ENCODE peak calls at places on chromosomes 6 and 20, in seven cellular contexts. One of them, this sample, is unnamed.

GRCh38 chr20:289693-290080 is 863 bp downstream of the C20orf96 start:
- DNase-seq in activated naive CD4-positive, alpha-beta T cell: no peak
- DNase-seq in GM20000: no peak
- DNase-seq in HT-29: peak; percentile 8
- DNase-seq in ACHN: no peak
- DNase-seq in Ammon's horn: no peak
- DNase-seq in NCI-H748 treated with DMSO at 0.1 percent for 48 hours: no peak
- DNase-seq in this sample: no peak

GRCh38 chr6:149380523-149380922 is 19.5 kb upstream of the SUMO4 start:
- DNase-seq in activated naive CD4-positive, alpha-beta T cell: no peak
- DNase-seq in GM20000: no peak
- DNase-seq in HT-29: no peak
- DNase-seq in ACHN: no peak
- DNase-seq in Ammon's horn: no peak
- DNase-seq in NCI-H748 treated with DMSO at 0.1 percent for 48 hours: no peak
- DNase-seq in this sample: no peak

GRCh38 chr6:75551367-75551952 is 50.2 kb upstream of the SENP6 start:
- DNase-seq in activated naive CD4-positive, alpha-beta T cell: no peak
- DNase-seq in GM20000: peak; percentile 11
- DNase-seq in HT-29: no peak
- DNase-seq in ACHN: no peak
- DNase-seq in Ammon's horn: no peak
- DNase-seq in NCI-H748 treated with DMSO at 0.1 percent for 48 hours: no peak
- DNase-seq in this sample: no peak

GRCh38 chr6:33314515-33314942 is 651 bp upstream of the TAPBP start:
- DNase-seq in activated naive CD4-positive, alpha-beta T cell: peak; percentile 33
- DNase-seq in GM20000: peak; percentile 75
- DNase-seq in HT-29: peak; percentile 90
- DNase-seq in ACHN: peak; percentile 52
- DNase-seq in Ammon's horn: peak; percentile 62
- DNase-seq in NCI-H748 treated with DMSO at 0.1 percent for 48 hours: peak; percentile 89
- DNase-seq in this sample: peak; percentile 62

GRCh38 chr20:31484001-31484400 is 8.9 kb downstream of the REM1 start:
- DNase-seq in activated naive CD4-positive, alpha-beta T cell: no peak
- DNase-seq in GM20000: peak; percentile 42
- DNase-seq in HT-29: no peak
- DNase-seq in ACHN: no peak
- DNase-seq in Ammon's horn: no peak
- DNase-seq in NCI-H748 treated with DMSO at 0.1 percent for 48 hours: no peak
- DNase-seq in this sample: no peak

GRCh38 chr6:108295676-108296075 is 822 bp downstream of the AFG1L start:
- DNase-seq in activated naive CD4-positive, alpha-beta T cell: no peak
- DNase-seq in GM20000: no peak
- DNase-seq in HT-29: no peak
- DNase-seq in ACHN: no peak
- DNase-seq in Ammon's horn: no peak
- DNase-seq in NCI-H748 treated with DMSO at 0.1 percent for 48 hours: no peak
- DNase-seq in this sample: peak; percentile 14

GRCh38 chr6:113432729-113433505 is 424.2 kb upstream of the MARCKS start:
- DNase-seq in activated naive CD4-positive, alpha-beta T cell: no peak
- DNase-seq in GM20000: no peak
- DNase-seq in HT-29: no peak
- DNase-seq in ACHN: no peak
- DNase-seq in Ammon's horn: no peak
- DNase-seq in NCI-H748 treated with DMSO at 0.1 percent for 48 hours: no peak
- DNase-seq in this sample: no peak

GRCh38 chr20:51860015-51860882 is 57.9 kb upstream of the SALL4 start:
- DNase-seq in activated naive CD4-positive, alpha-beta T cell: no peak
- DNase-seq in GM20000: no peak
- DNase-seq in HT-29: peak; percentile 87
- DNase-seq in ACHN: no peak
- DNase-seq in Ammon's horn: no peak
- DNase-seq in NCI-H748 treated with DMSO at 0.1 percent for 48 hours: no peak
- DNase-seq in this sample: no peak

GRCh38 chr6:160974304-160974771 is 17.2 kb upstream of the MAP3K4 start:
- DNase-seq in activated naive CD4-positive, alpha-beta T cell: no peak
- DNase-seq in GM20000: no peak
- DNase-seq in HT-29: no peak
- DNase-seq in ACHN: no peak
- DNase-seq in Ammon's horn: no peak
- DNase-seq in NCI-H748 treated with DMSO at 0.1 percent for 48 hours: no peak
- DNase-seq in this sample: no peak

GRCh38 chr6:128265706-128266105 is 254.7 kb downstream of the PTPRK start:
- DNase-seq in activated naive CD4-positive, alpha-beta T cell: no peak
- DNase-seq in GM20000: no peak
- DNase-seq in HT-29: no peak
- DNase-seq in ACHN: no peak
- DNase-seq in Ammon's horn: no peak
- DNase-seq in NCI-H748 treated with DMSO at 0.1 percent for 48 hours: no peak
- DNase-seq in this sample: no peak

GRCh38 chr20:64238115-64238825 is 17.3 kb upstream of the PCMTD2 start:
- DNase-seq in activated naive CD4-positive, alpha-beta T cell: no peak
- DNase-seq in GM20000: no peak
- DNase-seq in HT-29: no peak
- DNase-seq in ACHN: no peak
- DNase-seq in Ammon's horn: no peak
- DNase-seq in NCI-H748 treated with DMSO at 0.1 percent for 48 hours: no peak
- DNase-seq in this sample: no peak

GRCh38 chr6:118649918-118650499 is 1.4 kb downstream of the CEP85L start:
- DNase-seq in activated naive CD4-positive, alpha-beta T cell: no peak
- DNase-seq in GM20000: no peak
- DNase-seq in HT-29: no peak
- DNase-seq in ACHN: no peak
- DNase-seq in Ammon's horn: no peak
- DNase-seq in NCI-H748 treated with DMSO at 0.1 percent for 48 hours: no peak
- DNase-seq in this sample: no peak

GRCh38 chr6:129842137-129842536 is 19.0 kb downstream of the TMEM244 start:
- DNase-seq in activated naive CD4-positive, alpha-beta T cell: no peak
- DNase-seq in GM20000: no peak
- DNase-seq in HT-29: no peak
- DNase-seq in ACHN: no peak
- DNase-seq in Ammon's horn: no peak
- DNase-seq in NCI-H748 treated with DMSO at 0.1 percent for 48 hours: no peak
- DNase-seq in this sample: no peak

GRCh38 chr20:36399147-36399968 is 93.2 kb downstream of the DLGAP4 start:
- DNase-seq in activated naive CD4-positive, alpha-beta T cell: no peak
- DNase-seq in GM20000: peak; percentile 66
- DNase-seq in HT-29: peak; percentile 78
- DNase-seq in ACHN: peak; percentile 53
- DNase-seq in Ammon's horn: peak; percentile 24
- DNase-seq in NCI-H748 treated with DMSO at 0.1 percent for 48 hours: peak; percentile 22
- DNase-seq in this sample: peak; percentile 100

GRCh38 chr6:90249044-90249443 is 47.6 kb downstream of the BACH2 start:
- DNase-seq in activated naive CD4-positive, alpha-beta T cell: no peak
- DNase-seq in GM20000: no peak
- DNase-seq in HT-29: no peak
- DNase-seq in ACHN: no peak
- DNase-seq in Ammon's horn: no peak
- DNase-seq in NCI-H748 treated with DMSO at 0.1 percent for 48 hours: no peak
- DNase-seq in this sample: peak; percentile 6